ENCODE peak calls at places on chromosome 9, in four cellular contexts. F, I, E and Q are unnamed samples.

GRCh38 chr9:107784235-107784958 is 294.8 kb upstream of the KLF4 start:
- DNase-seq in F (peak), I (peak), E (peak), Q (peak)

GRCh38 chr9:84511651-84512050 is 157.9 kb upstream of the NTRK2 start:
- DNase-seq in F (peak), I (no peak), E (no peak), Q (no peak)

GRCh38 chr9:132681561-132681960 is 11.3 kb downstream of the GTF3C4 start:
- DNase-seq in F (no peak), I (no peak), E (no peak), Q (no peak)

GRCh38 chr9:135342206-135343130 is 137.1 kb upstream of the PPP1R26 start:
- DNase-seq in F (no peak), I (no peak), E (no peak), Q (peak)

GRCh38 chr9:3980771-3981170 is 319.1 kb downstream of the GLIS3 start:
- DNase-seq in F (peak), I (no peak), E (no peak), Q (no peak)

GRCh38 chr9:6938447-6938846 is 180.7 kb downstream of the KDM4C start:
- DNase-seq in F (no peak), I (peak), E (peak), Q (no peak)

GRCh38 chr9:127148014-127148413 is 25.6 kb upstream of the ANGPTL2 start:
- DNase-seq in F (no peak), I (no peak), E (no peak), Q (no peak)

GRCh38 chr9:99416007-99416406 is 193.9 kb downstream of the SEC61B start:
- DNase-seq in F (peak), I (peak), E (peak), Q (no peak)

GRCh38 chr9:117869287-117869686 is 165.1 kb downstream of the TLR4 start:
- DNase-seq in F (no peak), I (no peak), E (no peak), Q (no peak)

GRCh38 chr9:76761448-76761847 is 2.8 kb upstream of the PCA3 start:
- DNase-seq in F (no peak), I (no peak), E (peak), Q (no peak)

GRCh38 chr9:70477907-70478480 is 63.5 kb upstream of the KLF9 start:
- DNase-seq in F (no peak), I (no peak), E (no peak), Q (peak)

GRCh38 chr9:74071502-74071901 is 425.6 kb upstream of the RORB start:
- DNase-seq in F (no peak), I (no peak), E (no peak), Q (no peak)

GRCh38 chr9:98146101-98146991 is 27.3 kb upstream of the TRIM14 start:
- DNase-seq in F (peak), I (peak), E (peak), Q (no peak)

GRCh38 chr9:36598281-36598680 is 25.6 kb downstream of the MELK start:
- DNase-seq in F (no peak), I (no peak), E (no peak), Q (no peak)

GRCh38 chr9:121194730-121195129 is 6.9 kb downstream of the RAB14 start:
- DNase-seq in F (peak), I (no peak), E (no peak), Q (no peak)

GRCh38 chr9:27799326-27799725 is 226.0 kb upstream of the C9orf72 start:
- DNase-seq in F (peak), I (no peak), E (no peak), Q (no peak)

GRCh38 chr9:16705121-16705604 is 165.3 kb downstream of the BNC2 start:
- DNase-seq in F (peak), I (peak), E (peak), Q (peak)

GRCh38 chr9:81083821-81084512 is 605.4 kb downstream of the TLE1 start:
- DNase-seq in F (peak), I (no peak), E (no peak), Q (no peak)

GRCh38 chr9:91255327-91255726 is 106.4 kb downstream of the AUH start:
- DNase-seq in F (no peak), I (no peak), E (no peak), Q (no peak)

GRCh38 chr9:122144836-122145235 is 14.7 kb downstream of the NDUFA8 start:
- DNase-seq in F (no peak), I (no peak), E (no peak), Q (no peak)

GRCh38 chr9:113150670-113151591 is at the start of gene SLC31A2:
- DNase-seq in F (peak), I (peak), E (peak), Q (peak)

GRCh38 chr9:130128782-130129424 is 43.3 kb upstream of the NCS1 start:
- DNase-seq in F (no peak), I (no peak), E (no peak), Q (no peak)

GRCh38 chr9:71806916-71807315 is 38.6 kb upstream of the CEMIP2 start:
- DNase-seq in F (peak), I (peak), E (peak), Q (peak)